ENCODE peak calls at places on chromosomes 3 and 15, in seven cellular contexts. One of them, this sample, is unnamed.

GRCh38 chr3:196219194-196219969 is 3.0 kb downstream of the SLC51A start:
- DNase-seq in WTC11: no peak
- DNase-seq in GM04504: peak; percentile 84
- DNase-seq in NCI-H345: peak; percentile 76
- DNase-seq in HCEC 1CT: peak; percentile 78
- DNase-seq in OCI-M1: peak; percentile 36
- DNase-seq in mucosa of gallbladder: peak; percentile 56
- DNase-seq in this sample: peak; percentile 91

GRCh38 chr3:192246847-192247520 is 480.4 kb downstream of the FGF12 start:
- DNase-seq in NCI-H345: peak; percentile 28
- DNase-seq in GM04504: no peak
- DNase-seq in HCEC 1CT: no peak
- DNase-seq in WTC11: no peak
- DNase-seq in mucosa of gallbladder: no peak
- DNase-seq in OCI-M1: no peak
- DNase-seq in this sample: peak; percentile 14

GRCh38 chr15:38972831-38973230 is 408.2 kb upstream of the RASGRP1 start:
- DNase-seq in NCI-H345: no peak
- DNase-seq in OCI-M1: no peak
- DNase-seq in WTC11: no peak
- DNase-seq in GM04504: no peak
- DNase-seq in HCEC 1CT: no peak
- DNase-seq in mucosa of gallbladder: no peak
- DNase-seq in this sample: no peak

GRCh38 chr15:65940618-65940909 is 71.3 kb downstream of the RAB11A start:
- DNase-seq in NCI-H345: no peak
- DNase-seq in GM04504: no peak
- DNase-seq in mucosa of gallbladder: no peak
- DNase-seq in WTC11: no peak
- DNase-seq in HCEC 1CT: no peak
- DNase-seq in OCI-M1: no peak
- DNase-seq in this sample: no peak

GRCh38 chr3:56373386-56373785 is 94.9 kb downstream of the ERC2 start:
- DNase-seq in HCEC 1CT: no peak
- DNase-seq in mucosa of gallbladder: no peak
- DNase-seq in GM04504: no peak
- DNase-seq in OCI-M1: no peak
- DNase-seq in WTC11: no peak
- DNase-seq in NCI-H345: no peak
- DNase-seq in this sample: no peak

GRCh38 chr15:42404461-42405235 is 45.3 kb downstream of the CAPN3 start:
- DNase-seq in HCEC 1CT: no peak
- DNase-seq in NCI-H345: no peak
- DNase-seq in WTC11: no peak
- DNase-seq in mucosa of gallbladder: no peak
- DNase-seq in OCI-M1: no peak
- DNase-seq in GM04504: no peak
- DNase-seq in this sample: no peak

GRCh38 chr3:38646062-38646461 is 3.4 kb downstream of the SCN5A start:
- DNase-seq in mucosa of gallbladder: no peak
- DNase-seq in NCI-H345: no peak
- DNase-seq in GM04504: no peak
- DNase-seq in HCEC 1CT: no peak
- DNase-seq in OCI-M1: no peak
- DNase-seq in WTC11: no peak
- DNase-seq in this sample: no peak

GRCh38 chr3:113205481-113205880 is 5.9 kb upstream of the BOC start:
- DNase-seq in OCI-M1: no peak
- DNase-seq in GM04504: no peak
- DNase-seq in WTC11: no peak
- DNase-seq in NCI-H345: no peak
- DNase-seq in HCEC 1CT: no peak
- DNase-seq in mucosa of gallbladder: no peak
- DNase-seq in this sample: peak; percentile 56

GRCh38 chr3:127794972-127795371 is 27.3 kb downstream of the MGLL start:
- DNase-seq in OCI-M1: no peak
- DNase-seq in GM04504: no peak
- DNase-seq in NCI-H345: no peak
- DNase-seq in HCEC 1CT: no peak
- DNase-seq in mucosa of gallbladder: no peak
- DNase-seq in WTC11: no peak
- DNase-seq in this sample: no peak

GRCh38 chr3:21718943-21719591 is 31.9 kb downstream of the ZNF385D start:
- DNase-seq in NCI-H345: no peak
- DNase-seq in OCI-M1: no peak
- DNase-seq in mucosa of gallbladder: no peak
- DNase-seq in GM04504: no peak
- DNase-seq in WTC11: no peak
- DNase-seq in HCEC 1CT: no peak
- DNase-seq in this sample: no peak

GRCh38 chr3:126284258-126284904 is 72.8 kb downstream of the KLF15 start:
- DNase-seq in OCI-M1: no peak
- DNase-seq in mucosa of gallbladder: no peak
- DNase-seq in NCI-H345: no peak
- DNase-seq in GM04504: no peak
- DNase-seq in HCEC 1CT: peak; percentile 41
- DNase-seq in WTC11: no peak
- DNase-seq in this sample: no peak

GRCh38 chr15:40582726-40583246 is 11.3 kb upstream of the KNL1 start:
- DNase-seq in OCI-M1: peak; percentile 93
- DNase-seq in NCI-H345: peak; percentile 67
- DNase-seq in WTC11: no peak
- DNase-seq in mucosa of gallbladder: peak; percentile 53
- DNase-seq in HCEC 1CT: peak; percentile 39
- DNase-seq in GM04504: peak; percentile 68
- DNase-seq in this sample: peak; percentile 17

GRCh38 chr3:57060089-57060829 is at the start of gene SPATA12:
- DNase-seq in OCI-M1: peak; percentile 47
- DNase-seq in NCI-H345: peak; percentile 52
- DNase-seq in HCEC 1CT: peak; percentile 81
- DNase-seq in WTC11: peak; percentile 72
- DNase-seq in GM04504: peak; percentile 69
- DNase-seq in mucosa of gallbladder: peak; percentile 91
- DNase-seq in this sample: peak; percentile 1

GRCh38 chr15:42009022-42009421 is 11.8 kb downstream of the PLA2G4E start:
- DNase-seq in WTC11: no peak
- DNase-seq in NCI-H345: no peak
- DNase-seq in mucosa of gallbladder: no peak
- DNase-seq in GM04504: no peak
- DNase-seq in OCI-M1: no peak
- DNase-seq in HCEC 1CT: no peak
- DNase-seq in this sample: no peak

GRCh38 chr3:50154476-50154839 is 666 bp upstream of the SEMA3F start:
- DNase-seq in NCI-H345: peak; percentile 67
- DNase-seq in GM04504: no peak
- DNase-seq in OCI-M1: no peak
- DNase-seq in WTC11: no peak
- DNase-seq in mucosa of gallbladder: no peak
- DNase-seq in HCEC 1CT: no peak
- DNase-seq in this sample: peak; percentile 80

GRCh38 chr3:187591051-187591450 is 79.1 kb downstream of the SST start:
- DNase-seq in NCI-H345: no peak
- DNase-seq in OCI-M1: no peak
- DNase-seq in mucosa of gallbladder: no peak
- DNase-seq in WTC11: no peak
- DNase-seq in HCEC 1CT: no peak
- DNase-seq in GM04504: no peak
- DNase-seq in this sample: no peak

GRCh38 chr3:126447456-126448106 is 28.1 kb downstream of the ZXDC start:
- DNase-seq in HCEC 1CT: no peak
- DNase-seq in mucosa of gallbladder: no peak
- DNase-seq in WTC11: no peak
- DNase-seq in OCI-M1: no peak
- DNase-seq in NCI-H345: no peak
- DNase-seq in GM04504: no peak
- DNase-seq in this sample: no peak

GRCh38 chr3:179068779-179069530 is 2.7 kb downstream of the ZMAT3 start:
- DNase-seq in mucosa of gallbladder: no peak
- DNase-seq in OCI-M1: peak; percentile 26
- DNase-seq in GM04504: no peak
- DNase-seq in WTC11: no peak
- DNase-seq in NCI-H345: peak; percentile 40
- DNase-seq in HCEC 1CT: peak; percentile 46
- DNase-seq in this sample: no peak

GRCh38 chr3:139127101-139127500 is 82.4 kb upstream of the PRR23C start:
- DNase-seq in GM04504: peak; percentile 31
- DNase-seq in HCEC 1CT: peak; percentile 62
- DNase-seq in OCI-M1: peak; percentile 69
- DNase-seq in mucosa of gallbladder: no peak
- DNase-seq in WTC11: no peak
- DNase-seq in NCI-H345: no peak
- DNase-seq in this sample: no peak

GRCh38 chr3:196431193-196432136 is 762 bp downstream of the UBXN7 start:
- DNase-seq in GM04504: no peak
- DNase-seq in mucosa of gallbladder: no peak
- DNase-seq in NCI-H345: peak; percentile 47
- DNase-seq in WTC11: peak; percentile 28
- DNase-seq in OCI-M1: peak; percentile 68
- DNase-seq in HCEC 1CT: peak; percentile 64
- DNase-seq in this sample: peak; percentile 73

GRCh38 chr3:61570813-61571212 is 9.4 kb downstream of the PTPRG start:
- DNase-seq in WTC11: no peak
- DNase-seq in mucosa of gallbladder: no peak
- DNase-seq in GM04504: no peak
- DNase-seq in HCEC 1CT: no peak
- DNase-seq in OCI-M1: peak; percentile 79
- DNase-seq in NCI-H345: no peak
- DNase-seq in this sample: no peak

GRCh38 chr3:39134305-39134704 is 19.1 kb downstream of the CSRNP1 start:
- DNase-seq in mucosa of gallbladder: no peak
- DNase-seq in WTC11: no peak
- DNase-seq in HCEC 1CT: no peak
- DNase-seq in GM04504: no peak
- DNase-seq in OCI-M1: no peak
- DNase-seq in NCI-H345: no peak
- DNase-seq in this sample: no peak

GRCh38 chr3:160941885-160942494 is 163.2 kb downstream of the B3GALNT1 start:
- DNase-seq in OCI-M1: no peak
- DNase-seq in WTC11: peak; percentile 66
- DNase-seq in NCI-H345: no peak
- DNase-seq in HCEC 1CT: peak; percentile 44
- DNase-seq in GM04504: peak; percentile 35
- DNase-seq in mucosa of gallbladder: peak; percentile 86
- DNase-seq in this sample: no peak

GRCh38 chr3:52032702-52033408 is 23.5 kb downstream of the DUSP7 start:
- DNase-seq in GM04504: no peak
- DNase-seq in mucosa of gallbladder: no peak
- DNase-seq in WTC11: no peak
- DNase-seq in OCI-M1: no peak
- DNase-seq in HCEC 1CT: no peak
- DNase-seq in NCI-H345: no peak
- DNase-seq in this sample: no peak

GRCh38 chr3:128487813-128488635 is 5.0 kb downstream of the GATA2 start:
- DNase-seq in WTC11: peak; percentile 91
- DNase-seq in OCI-M1: peak; percentile 95
- DNase-seq in NCI-H345: no peak
- DNase-seq in GM04504: peak; percentile 86
- DNase-seq in mucosa of gallbladder: peak; percentile 80
- DNase-seq in HCEC 1CT: peak; percentile 80
- DNase-seq in this sample: peak; percentile 90

GRCh38 chr3:123159926-123160635 is 41.7 kb upstream of the SEC22A start:
- DNase-seq in WTC11: no peak
- DNase-seq in NCI-H345: no peak
- DNase-seq in mucosa of gallbladder: no peak
- DNase-seq in HCEC 1CT: peak; percentile 67
- DNase-seq in GM04504: peak; percentile 16
- DNase-seq in OCI-M1: no peak
- DNase-seq in this sample: no peak

GRCh38 chr15:78004919-78005634 is 72.4 kb downstream of the TBC1D2B start:
- DNase-seq in OCI-M1: no peak
- DNase-seq in WTC11: no peak
- DNase-seq in GM04504: peak; percentile 84
- DNase-seq in mucosa of gallbladder: peak; percentile 82
- DNase-seq in NCI-H345: peak; percentile 50
- DNase-seq in HCEC 1CT: peak; percentile 75
- DNase-seq in this sample: peak; percentile 82

GRCh38 chr15:39748276-39748675 is 34.4 kb downstream of the FSIP1 start:
- DNase-seq in HCEC 1CT: peak; percentile 5
- DNase-seq in NCI-H345: no peak
- DNase-seq in mucosa of gallbladder: no peak
- DNase-seq in WTC11: no peak
- DNase-seq in OCI-M1: no peak
- DNase-seq in GM04504: no peak
- DNase-seq in this sample: no peak

GRCh38 chr3:193620055-193620454 is 27.0 kb downstream of the OPA1 start:
- DNase-seq in WTC11: no peak
- DNase-seq in NCI-H345: no peak
- DNase-seq in OCI-M1: no peak
- DNase-seq in GM04504: no peak
- DNase-seq in HCEC 1CT: no peak
- DNase-seq in mucosa of gallbladder: no peak
- DNase-seq in this sample: peak; percentile 17

GRCh38 chr3:189967254-189967865 is 153.3 kb downstream of the P3H2 start:
- DNase-seq in HCEC 1CT: peak; percentile 47
- DNase-seq in GM04504: peak; percentile 28
- DNase-seq in mucosa of gallbladder: peak; percentile 36
- DNase-seq in OCI-M1: peak; percentile 58
- DNase-seq in NCI-H345: peak; percentile 73
- DNase-seq in WTC11: no peak
- DNase-seq in this sample: peak; percentile 63

GRCh38 chr3:22713936-22714335 is 489.2 kb upstream of the UBE2E2 start:
- DNase-seq in NCI-H345: no peak
- DNase-seq in HCEC 1CT: peak; percentile 14
- DNase-seq in OCI-M1: peak; percentile 84
- DNase-seq in WTC11: no peak
- DNase-seq in GM04504: peak; percentile 57
- DNase-seq in mucosa of gallbladder: no peak
- DNase-seq in this sample: no peak

GRCh38 chr3:39569095-39569494 is 101.6 kb downstream of the MOBP start:
- DNase-seq in mucosa of gallbladder: no peak
- DNase-seq in NCI-H345: no peak
- DNase-seq in GM04504: no peak
- DNase-seq in WTC11: no peak
- DNase-seq in HCEC 1CT: no peak
- DNase-seq in OCI-M1: no peak
- DNase-seq in this sample: no peak

GRCh38 chr15:37574985-37575384 is 359.5 kb upstream of the TMCO5A start:
- DNase-seq in WTC11: no peak
- DNase-seq in OCI-M1: no peak
- DNase-seq in HCEC 1CT: peak; percentile 3
- DNase-seq in mucosa of gallbladder: no peak
- DNase-seq in NCI-H345: no peak
- DNase-seq in GM04504: no peak
- DNase-seq in this sample: no peak

GRCh38 chr3:38095687-38096483 is 41.0 kb downstream of the ACAA1 start:
- DNase-seq in NCI-H345: no peak
- DNase-seq in HCEC 1CT: no peak
- DNase-seq in WTC11: no peak
- DNase-seq in mucosa of gallbladder: no peak
- DNase-seq in OCI-M1: no peak
- DNase-seq in GM04504: no peak
- DNase-seq in this sample: no peak

GRCh38 chr3:13579089-13579488 is 30.2 kb downstream of the FBLN2 start:
- DNase-seq in HCEC 1CT: no peak
- DNase-seq in OCI-M1: peak; percentile 6
- DNase-seq in WTC11: no peak
- DNase-seq in NCI-H345: no peak
- DNase-seq in GM04504: peak; percentile 74
- DNase-seq in mucosa of gallbladder: no peak
- DNase-seq in this sample: no peak

GRCh38 chr3:171323934-171324535 is 136.2 kb downstream of the TNIK start:
- DNase-seq in WTC11: no peak
- DNase-seq in mucosa of gallbladder: no peak
- DNase-seq in GM04504: no peak
- DNase-seq in OCI-M1: no peak
- DNase-seq in NCI-H345: no peak
- DNase-seq in HCEC 1CT: peak; percentile 65
- DNase-seq in this sample: no peak

GRCh38 chr3:43238801-43239200 is 47.5 kb upstream of the SNRK start:
- DNase-seq in GM04504: no peak
- DNase-seq in HCEC 1CT: no peak
- DNase-seq in NCI-H345: no peak
- DNase-seq in WTC11: no peak
- DNase-seq in OCI-M1: no peak
- DNase-seq in mucosa of gallbladder: no peak
- DNase-seq in this sample: no peak

This sample was measured in NCI-H1417.